ENCODE peak calls at places on chromosomes 11 and 22, in ten cellular contexts. One of them, this sample, is unnamed.

GRCh38 chr11:92776676-92777075 is 192.8 kb upstream of the MTNR1B start:
- DNase-seq in NCI-H146: no peak
- DNase-seq in endothelial cell: no peak
- DNase-seq in naive thymus-derived CD8-positive, alpha-beta T cell: no peak
- DNase-seq in left ventricle myocardium inferior: peak; percentile 16
- DNase-seq in left cardiac atrium: no peak
- DNase-seq in lower lobe of right lung: no peak
- DNase-seq in stimulated activated naive B cell treated with anti-CD40 and anti-IgM and Interleukin-4, amounts not matched to agents 10 μg/mL and 1 μg/mL and 100 μg/mL, for 72 hours: no peak
- DNase-seq in NCI-H1436 treated with DMSO at 0.1 percent for 48 hours: no peak
- DNase-seq in ACHN: no peak
- DNase-seq in this sample: no peak

GRCh38 chr11:12287009-12287373 is 90.4 kb upstream of the PARVA start:
- DNase-seq in NCI-H146: no peak
- DNase-seq in endothelial cell: no peak
- DNase-seq in naive thymus-derived CD8-positive, alpha-beta T cell: no peak
- DNase-seq in left ventricle myocardium inferior: no peak
- DNase-seq in left cardiac atrium: peak; percentile 51
- DNase-seq in lower lobe of right lung: no peak
- DNase-seq in stimulated activated naive B cell treated with anti-CD40 and anti-IgM and Interleukin-4, amounts not matched to agents 10 μg/mL and 1 μg/mL and 100 μg/mL, for 72 hours: no peak
- DNase-seq in NCI-H1436 treated with DMSO at 0.1 percent for 48 hours: no peak
- DNase-seq in ACHN: peak; percentile 95
- DNase-seq in this sample: no peak

GRCh38 chr11:86719781-86720463 is 47.5 kb upstream of the ME3 start:
- DNase-seq in NCI-H146: no peak
- DNase-seq in endothelial cell: no peak
- DNase-seq in naive thymus-derived CD8-positive, alpha-beta T cell: no peak
- DNase-seq in left ventricle myocardium inferior: no peak
- DNase-seq in left cardiac atrium: no peak
- DNase-seq in lower lobe of right lung: no peak
- DNase-seq in stimulated activated naive B cell treated with anti-CD40 and anti-IgM and Interleukin-4, amounts not matched to agents 10 μg/mL and 1 μg/mL and 100 μg/mL, for 72 hours: no peak
- DNase-seq in NCI-H1436 treated with DMSO at 0.1 percent for 48 hours: no peak
- DNase-seq in ACHN: peak; percentile 91
- DNase-seq in this sample: no peak

GRCh38 chr11:725624-726202 is 19.7 kb downstream of the EPS8L2 start:
- DNase-seq in NCI-H146: peak; percentile 79
- DNase-seq in endothelial cell: no peak
- DNase-seq in naive thymus-derived CD8-positive, alpha-beta T cell: no peak
- DNase-seq in left ventricle myocardium inferior: no peak
- DNase-seq in left cardiac atrium: no peak
- DNase-seq in lower lobe of right lung: no peak
- DNase-seq in stimulated activated naive B cell treated with anti-CD40 and anti-IgM and Interleukin-4, amounts not matched to agents 10 μg/mL and 1 μg/mL and 100 μg/mL, for 72 hours: no peak
- DNase-seq in NCI-H1436 treated with DMSO at 0.1 percent for 48 hours: no peak
- DNase-seq in ACHN: no peak
- DNase-seq in this sample: no peak

GRCh38 chr11:122981388-122982264 is at the start of gene BSX:
- DNase-seq in NCI-H146: no peak
- DNase-seq in endothelial cell: peak; percentile 81
- DNase-seq in naive thymus-derived CD8-positive, alpha-beta T cell: peak; percentile 63
- DNase-seq in left ventricle myocardium inferior: peak; percentile 58
- DNase-seq in left cardiac atrium: peak; percentile 63
- DNase-seq in lower lobe of right lung: peak; percentile 64
- DNase-seq in stimulated activated naive B cell treated with anti-CD40 and anti-IgM and Interleukin-4, amounts not matched to agents 10 μg/mL and 1 μg/mL and 100 μg/mL, for 72 hours: no peak
- DNase-seq in NCI-H1436 treated with DMSO at 0.1 percent for 48 hours: no peak
- DNase-seq in ACHN: peak; percentile 82
- DNase-seq in this sample: no peak

GRCh38 chr11:108574675-108575074 is 18.9 kb downstream of the EXPH5 start:
- DNase-seq in NCI-H146: no peak
- DNase-seq in endothelial cell: no peak
- DNase-seq in naive thymus-derived CD8-positive, alpha-beta T cell: no peak
- DNase-seq in left ventricle myocardium inferior: no peak
- DNase-seq in left cardiac atrium: no peak
- DNase-seq in lower lobe of right lung: no peak
- DNase-seq in stimulated activated naive B cell treated with anti-CD40 and anti-IgM and Interleukin-4, amounts not matched to agents 10 μg/mL and 1 μg/mL and 100 μg/mL, for 72 hours: no peak
- DNase-seq in NCI-H1436 treated with DMSO at 0.1 percent for 48 hours: no peak
- DNase-seq in ACHN: no peak
- DNase-seq in this sample: no peak

GRCh38 chr11:117095301-117096139 is 2.7 kb downstream of the SIK3 start:
- DNase-seq in NCI-H146: no peak
- DNase-seq in endothelial cell: no peak
- DNase-seq in naive thymus-derived CD8-positive, alpha-beta T cell: no peak
- DNase-seq in left ventricle myocardium inferior: no peak
- DNase-seq in left cardiac atrium: no peak
- DNase-seq in lower lobe of right lung: no peak
- DNase-seq in stimulated activated naive B cell treated with anti-CD40 and anti-IgM and Interleukin-4, amounts not matched to agents 10 μg/mL and 1 μg/mL and 100 μg/mL, for 72 hours: no peak
- DNase-seq in NCI-H1436 treated with DMSO at 0.1 percent for 48 hours: no peak
- DNase-seq in ACHN: no peak
- DNase-seq in this sample: no peak

GRCh38 chr11:10208045-10208674 is 85.9 kb downstream of the SBF2 start:
- DNase-seq in NCI-H146: peak; percentile 40
- DNase-seq in endothelial cell: no peak
- DNase-seq in naive thymus-derived CD8-positive, alpha-beta T cell: no peak
- DNase-seq in left ventricle myocardium inferior: no peak
- DNase-seq in left cardiac atrium: no peak
- DNase-seq in lower lobe of right lung: no peak
- DNase-seq in stimulated activated naive B cell treated with anti-CD40 and anti-IgM and Interleukin-4, amounts not matched to agents 10 μg/mL and 1 μg/mL and 100 μg/mL, for 72 hours: no peak
- DNase-seq in NCI-H1436 treated with DMSO at 0.1 percent for 48 hours: peak; percentile 7
- DNase-seq in ACHN: peak; percentile 47
- DNase-seq in this sample: no peak

GRCh38 chr11:94939346-94939745 is 34.0 kb downstream of the CWC15 start:
- DNase-seq in NCI-H146: no peak
- DNase-seq in endothelial cell: no peak
- DNase-seq in naive thymus-derived CD8-positive, alpha-beta T cell: no peak
- DNase-seq in left ventricle myocardium inferior: no peak
- DNase-seq in left cardiac atrium: no peak
- DNase-seq in lower lobe of right lung: no peak
- DNase-seq in stimulated activated naive B cell treated with anti-CD40 and anti-IgM and Interleukin-4, amounts not matched to agents 10 μg/mL and 1 μg/mL and 100 μg/mL, for 72 hours: no peak
- DNase-seq in NCI-H1436 treated with DMSO at 0.1 percent for 48 hours: no peak
- DNase-seq in ACHN: no peak
- DNase-seq in this sample: no peak

GRCh38 chr22:27810566-27810965 is 9.0 kb upstream of the MN1 start:
- DNase-seq in NCI-H146: peak; percentile 42
- DNase-seq in endothelial cell: no peak
- DNase-seq in naive thymus-derived CD8-positive, alpha-beta T cell: no peak
- DNase-seq in left ventricle myocardium inferior: peak; percentile 62
- DNase-seq in left cardiac atrium: peak; percentile 78
- DNase-seq in lower lobe of right lung: no peak
- DNase-seq in stimulated activated naive B cell treated with anti-CD40 and anti-IgM and Interleukin-4, amounts not matched to agents 10 μg/mL and 1 μg/mL and 100 μg/mL, for 72 hours: no peak
- DNase-seq in NCI-H1436 treated with DMSO at 0.1 percent for 48 hours: no peak
- DNase-seq in ACHN: no peak
- DNase-seq in this sample: peak; percentile 81

GRCh38 chr11:123483058-123483457 is 53.0 kb downstream of the GRAMD1B start:
- DNase-seq in NCI-H146: no peak
- DNase-seq in endothelial cell: no peak
- DNase-seq in naive thymus-derived CD8-positive, alpha-beta T cell: no peak
- DNase-seq in left ventricle myocardium inferior: no peak
- DNase-seq in left cardiac atrium: no peak
- DNase-seq in lower lobe of right lung: no peak
- DNase-seq in stimulated activated naive B cell treated with anti-CD40 and anti-IgM and Interleukin-4, amounts not matched to agents 10 μg/mL and 1 μg/mL and 100 μg/mL, for 72 hours: no peak
- DNase-seq in NCI-H1436 treated with DMSO at 0.1 percent for 48 hours: no peak
- DNase-seq in ACHN: peak; percentile 25
- DNase-seq in this sample: no peak

GRCh38 chr11:120413480-120413879 is 77.3 kb downstream of the ARHGEF12 start:
- DNase-seq in NCI-H146: no peak
- DNase-seq in endothelial cell: no peak
- DNase-seq in naive thymus-derived CD8-positive, alpha-beta T cell: no peak
- DNase-seq in left ventricle myocardium inferior: no peak
- DNase-seq in left cardiac atrium: no peak
- DNase-seq in lower lobe of right lung: no peak
- DNase-seq in stimulated activated naive B cell treated with anti-CD40 and anti-IgM and Interleukin-4, amounts not matched to agents 10 μg/mL and 1 μg/mL and 100 μg/mL, for 72 hours: no peak
- DNase-seq in NCI-H1436 treated with DMSO at 0.1 percent for 48 hours: no peak
- DNase-seq in ACHN: no peak
- DNase-seq in this sample: no peak

GRCh38 chr11:1199689-1200610 is 22.9 kb upstream of the MUC5B start:
- DNase-seq in NCI-H146: no peak
- DNase-seq in endothelial cell: no peak
- DNase-seq in naive thymus-derived CD8-positive, alpha-beta T cell: peak; percentile 2
- DNase-seq in left ventricle myocardium inferior: peak; percentile 12
- DNase-seq in left cardiac atrium: peak; percentile 16
- DNase-seq in lower lobe of right lung: peak; percentile 35
- DNase-seq in stimulated activated naive B cell treated with anti-CD40 and anti-IgM and Interleukin-4, amounts not matched to agents 10 μg/mL and 1 μg/mL and 100 μg/mL, for 72 hours: no peak
- DNase-seq in NCI-H1436 treated with DMSO at 0.1 percent for 48 hours: no peak
- DNase-seq in ACHN: no peak
- DNase-seq in this sample: peak; percentile 66

GRCh38 chr11:106409201-106409600 is 331.7 kb downstream of the AASDHPPT start:
- DNase-seq in NCI-H146: no peak
- DNase-seq in endothelial cell: no peak
- DNase-seq in naive thymus-derived CD8-positive, alpha-beta T cell: no peak
- DNase-seq in left ventricle myocardium inferior: no peak
- DNase-seq in left cardiac atrium: no peak
- DNase-seq in lower lobe of right lung: no peak
- DNase-seq in stimulated activated naive B cell treated with anti-CD40 and anti-IgM and Interleukin-4, amounts not matched to agents 10 μg/mL and 1 μg/mL and 100 μg/mL, for 72 hours: no peak
- DNase-seq in NCI-H1436 treated with DMSO at 0.1 percent for 48 hours: no peak
- DNase-seq in ACHN: no peak
- DNase-seq in this sample: no peak

GRCh38 chr11:120857508-120857907 is 166.4 kb upstream of the TBCEL start:
- DNase-seq in NCI-H146: no peak
- DNase-seq in endothelial cell: no peak
- DNase-seq in naive thymus-derived CD8-positive, alpha-beta T cell: no peak
- DNase-seq in left ventricle myocardium inferior: no peak
- DNase-seq in left cardiac atrium: no peak
- DNase-seq in lower lobe of right lung: no peak
- DNase-seq in stimulated activated naive B cell treated with anti-CD40 and anti-IgM and Interleukin-4, amounts not matched to agents 10 μg/mL and 1 μg/mL and 100 μg/mL, for 72 hours: no peak
- DNase-seq in NCI-H1436 treated with DMSO at 0.1 percent for 48 hours: no peak
- DNase-seq in ACHN: no peak
- DNase-seq in this sample: no peak

GRCh38 chr11:123231777-123232176 is 36.7 kb upstream of the CLMP start:
- DNase-seq in NCI-H146: no peak
- DNase-seq in endothelial cell: no peak
- DNase-seq in naive thymus-derived CD8-positive, alpha-beta T cell: no peak
- DNase-seq in left ventricle myocardium inferior: no peak
- DNase-seq in left cardiac atrium: no peak
- DNase-seq in lower lobe of right lung: no peak
- DNase-seq in stimulated activated naive B cell treated with anti-CD40 and anti-IgM and Interleukin-4, amounts not matched to agents 10 μg/mL and 1 μg/mL and 100 μg/mL, for 72 hours: no peak
- DNase-seq in NCI-H1436 treated with DMSO at 0.1 percent for 48 hours: no peak
- DNase-seq in ACHN: no peak
- DNase-seq in this sample: no peak

GRCh38 chr11:84564180-84564866 is 1062.8 kb downstream of the DLG2 start:
- DNase-seq in NCI-H146: peak; percentile 19
- DNase-seq in endothelial cell: peak; percentile 57
- DNase-seq in naive thymus-derived CD8-positive, alpha-beta T cell: no peak
- DNase-seq in left ventricle myocardium inferior: no peak
- DNase-seq in left cardiac atrium: peak; percentile 26
- DNase-seq in lower lobe of right lung: no peak
- DNase-seq in stimulated activated naive B cell treated with anti-CD40 and anti-IgM and Interleukin-4, amounts not matched to agents 10 μg/mL and 1 μg/mL and 100 μg/mL, for 72 hours: peak; percentile 5
- DNase-seq in NCI-H1436 treated with DMSO at 0.1 percent for 48 hours: no peak
- DNase-seq in ACHN: peak; percentile 86
- DNase-seq in this sample: peak; percentile 53

This sample was measured in Right ventricle myocardium inferior.